ENCODE peak calls at places on chromosomes 1 and 21, in six cellular contexts. G is glutamatergic neuron; T is IMR-90; Y is astrocyte; N is CD4-positive, alpha-beta T cell; A is tibial nerve. I is an unnamed sample.

GRCh38 chr1:153608742-153609584 is 4.0 kb downstream of the S100A16 start:
- DNase-seq in Y (peak; percentile 93), A (peak; percentile 69), T (peak; percentile 95), N (no peak), G (peak; percentile 60), I (peak; percentile 67)

GRCh38 chr1:116374340-116375164 is 1.5 kb downstream of the ATP1A1 start:
- DNase-seq in Y (no peak), G (peak; percentile 26), N (peak; percentile 28), T (no peak), A (no peak), I (no peak)

GRCh38 chr1:226649780-226650179 is 89.3 kb downstream of the ITPKB start:
- DNase-seq in Y (no peak), A (peak; percentile 64), G (no peak), T (peak; percentile 43), N (peak; percentile 53), I (no peak)

GRCh38 chr1:192983349-192983980 is 75.7 kb downstream of the UCHL5 start:
- DNase-seq in T (peak; percentile 6), A (no peak), G (no peak), N (no peak), Y (no peak), I (no peak)

GRCh38 chr1:55448261-55448660 is 233.1 kb upstream of the USP24 start:
- DNase-seq in Y (no peak), G (no peak), T (no peak), N (no peak), A (no peak), I (no peak)

GRCh38 chr1:246608616-246609376 is 42.5 kb downstream of the CNST start:
- DNase-seq in Y (peak; percentile 82), G (no peak), T (peak; percentile 97), N (no peak), A (peak; percentile 55), I (no peak)

GRCh38 chr1:237041795-237042466 is at the start of gene RYR2:
- DNase-seq in G (peak; percentile 79), N (no peak), T (no peak), A (no peak), Y (no peak), I (peak; percentile 31)

GRCh38 chr1:199124351-199124750 is 485.5 kb downstream of the PTPRC start:
- DNase-seq in T (peak; percentile 73), G (no peak), Y (peak; percentile 71), A (no peak), N (no peak), I (no peak)

GRCh38 chr1:154810571-154810970 is 59.5 kb downstream of the KCNN3 start:
- DNase-seq in Y (no peak), G (no peak), A (no peak), T (no peak), N (no peak), I (no peak)

GRCh38 chr21:40625991-40626390 is 221.0 kb downstream of the DSCAM start:
- DNase-seq in Y (no peak), A (no peak), T (no peak), N (no peak), G (no peak), I (no peak)

GRCh38 chr1:225343618-225344017 is 84.2 kb downstream of the LBR start:
- DNase-seq in G (no peak), T (peak; percentile 1), Y (no peak), N (no peak), A (no peak), I (no peak)

GRCh38 chr1:34924759-34925555 is 4.5 kb downstream of the DLGAP3 start:
- DNase-seq in Y (peak; percentile 26), N (peak; percentile 40), G (no peak), T (peak; percentile 52), A (peak; percentile 49), I (peak; percentile 88)

GRCh38 chr1:1080122-1080753 is 6.1 kb upstream of the RNF223 start:
- DNase-seq in N (no peak), Y (no peak), T (peak; percentile 33), G (peak; percentile 74), A (no peak), I (no peak)

GRCh38 chr1:25392881-25393280 is 27.7 kb downstream of the RHCE start:
- DNase-seq in T (no peak), Y (no peak), G (no peak), A (no peak), N (no peak), I (no peak)

GRCh38 chr1:115069186-115069585 is 20.1 kb downstream of the TSPAN2 start:
- DNase-seq in G (no peak), N (no peak), T (peak; percentile 17), A (no peak), Y (peak; percentile 74), I (no peak)

GRCh38 chr1:87436534-87436933 is 107.9 kb downstream of the LMO4 start:
- DNase-seq in N (no peak), T (no peak), A (no peak), Y (no peak), G (no peak), I (no peak)

GRCh38 chr1:113929750-113930498 is 800 bp downstream of the HIPK1 start:
- DNase-seq in T (peak; percentile 17), A (no peak), N (peak; percentile 76), Y (peak; percentile 14), G (peak; percentile 61), I (peak; percentile 32)

GRCh38 chr1:224563666-224564065 is 52.5 kb upstream of the CNIH3 start:
- DNase-seq in G (no peak), Y (no peak), N (no peak), A (no peak), T (no peak), I (no peak)

GRCh38 chr1:150320667-150320978 is 710 bp upstream of the PRPF3 start:
- DNase-seq in N (no peak), A (no peak), Y (no peak), G (no peak), T (no peak), I (no peak)

GRCh38 chr1:26570287-26570686 is 40.7 kb downstream of the RPS6KA1 start:
- DNase-seq in T (peak; percentile 46), Y (peak; percentile 39), A (no peak), G (no peak), N (no peak), I (no peak)

GRCh38 chr1:202212787-202213186 is 19.2 kb downstream of the LGR6 start:
- DNase-seq in Y (no peak), N (no peak), T (no peak), A (no peak), G (no peak), I (no peak)

GRCh38 chr1:202215472-202216130 is 22.0 kb downstream of the LGR6 start:
- DNase-seq in A (no peak), T (no peak), Y (no peak), N (no peak), G (no peak), I (no peak)

GRCh38 chr1:202210969-202211368 is 17.4 kb downstream of the LGR6 start:
- DNase-seq in T (no peak), Y (no peak), G (no peak), N (no peak), A (no peak), I (no peak)

GRCh38 chr1:202214089-202214843 is 20.7 kb downstream of the LGR6 start:
- DNase-seq in A (no peak), T (no peak), N (no peak), G (no peak), Y (no peak), I (no peak)

GRCh38 chr1:202213361-202214088 is 19.9 kb downstream of the LGR6 start:
- DNase-seq in T (no peak), Y (no peak), G (no peak), A (no peak), N (no peak), I (no peak)
- TF ChIP-seq CTCF in T (no peak), Y (peak; percentile 14), G (no peak), A (no peak), N (no peak), I (peak; percentile 49)

DNA sequence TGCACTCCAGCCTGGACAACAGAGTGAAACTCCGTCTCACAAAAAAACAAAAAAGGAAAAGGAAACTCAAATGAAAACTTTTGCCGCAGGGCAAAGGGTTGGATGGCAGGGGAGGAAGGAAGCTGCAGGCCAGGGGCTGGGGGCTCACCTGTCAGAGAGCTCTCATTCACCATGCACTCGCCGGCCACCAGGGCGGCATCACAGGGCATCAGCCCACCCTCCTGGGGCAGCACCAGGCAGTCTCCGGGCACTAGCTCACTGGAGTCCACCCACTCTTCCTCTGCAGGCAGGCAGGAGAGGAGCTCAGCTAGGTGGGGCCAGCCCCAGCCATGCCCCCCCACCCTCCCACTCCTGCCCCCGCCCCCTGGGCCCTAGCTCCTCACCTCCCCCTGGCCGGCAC is 11.9 kb downstream of the ATP13A2 start:
- DNase-seq in A (no peak), N (no peak), Y (no peak), T (no peak), G (no peak), I (no peak)
- TF ChIP-seq CTCF in A (no peak), N (no peak), Y (no peak), T (no peak), G (no peak), I (no peak)

GRCh38 chr1:209884665-209885117 is 53.3 kb upstream of the SYT14 start:
- DNase-seq in Y (peak; percentile 100), G (peak; percentile 47), A (peak; percentile 59), N (no peak), T (peak; percentile 99), I (no peak)

GRCh38 chr1:209884249-209884648 is 53.8 kb upstream of the SYT14 start:
- DNase-seq in G (no peak), Y (peak; percentile 75), A (no peak), T (peak; percentile 66), N (no peak), I (no peak)

GRCh38 chr1:209882942-209883340 is 55.1 kb upstream of the SYT14 start:
- DNase-seq in A (no peak), G (no peak), T (no peak), N (no peak), Y (no peak), I (no peak)

GRCh38 chr1:209882286-209882685 is 54.5 kb downstream of the UTP25 start:
- DNase-seq in N (no peak), T (no peak), Y (no peak), A (no peak), G (no peak), I (no peak)

GRCh38 chr1:209883341-209883971 is 54.6 kb upstream of the SYT14 start:
- DNase-seq in G (no peak), A (no peak), N (no peak), T (peak; percentile 89), Y (peak; percentile 96), I (no peak)
- TF ChIP-seq CTCF in G (no peak), A (no peak), N (no peak), T (no peak), Y (peak; percentile 19), I (no peak)

DNA sequence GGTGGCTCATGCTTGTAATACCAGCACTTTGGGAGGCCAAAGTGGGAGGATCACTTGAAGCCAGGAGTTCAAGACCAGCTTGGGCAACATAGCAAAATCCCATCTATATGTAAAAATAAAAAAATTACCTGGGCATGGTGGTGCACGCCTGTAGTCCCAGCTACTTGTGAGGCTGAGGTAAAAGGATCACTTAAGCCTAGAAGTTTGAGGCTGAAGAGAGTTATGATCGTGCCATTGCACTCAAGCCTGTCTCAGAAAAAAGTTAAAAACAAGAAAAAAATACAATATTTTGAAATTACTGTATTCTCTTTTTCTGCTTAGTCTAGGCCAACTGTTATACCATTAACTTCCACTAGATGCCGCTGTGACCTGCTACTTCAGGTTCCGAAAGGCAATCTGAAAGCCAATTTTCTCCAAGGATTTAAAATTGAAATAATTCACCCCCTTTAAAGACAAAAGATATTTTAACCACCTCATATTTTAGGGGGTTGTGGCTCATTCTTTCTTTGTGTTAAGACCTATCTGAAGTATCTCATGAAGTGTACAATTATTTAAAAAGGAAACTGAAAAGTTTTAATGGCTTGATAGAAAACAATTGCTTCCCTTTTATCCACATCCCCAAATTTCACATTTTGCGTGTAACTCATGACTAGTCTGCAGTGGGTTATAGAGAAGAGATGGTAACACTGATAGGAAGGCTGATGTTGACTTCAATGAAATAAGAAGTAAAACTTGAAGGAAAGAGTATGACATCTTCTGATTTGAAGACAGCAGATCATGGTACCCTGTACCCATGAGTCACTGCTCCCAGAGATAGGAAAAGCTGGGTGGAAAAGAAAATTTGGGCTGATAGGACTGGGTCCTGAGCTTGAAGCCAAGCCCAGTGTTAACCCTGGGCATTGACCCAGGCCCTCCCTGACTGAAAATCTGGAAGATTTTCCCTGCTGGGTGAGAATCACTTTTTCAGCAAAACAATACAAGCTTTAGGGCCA is 24.4 kb upstream of the CLDN14 start:
- DNase-seq in G (no peak), A (peak; percentile 76), N (no peak), T (peak; percentile 68), Y (no peak), I (peak; percentile 53)
- TF ChIP-seq CTCF in G (peak; percentile 99), A (peak; percentile 77), N (peak; percentile 99), T (peak; percentile 90), Y (peak; percentile 94), I (peak; percentile 96)

I was measured in neural crest cell.